ENCODE peak calls at places on chromosomes 12 and 14, in six cellular contexts. M, H, G, Z, C and F are unnamed samples.

GRCh38 chr14:52840916-52841315 is 49.5 kb upstream of the GNPNAT1 start:
- DNase-seq in Z (peak; percentile 95), C (no peak), H (no peak), M (no peak), G (no peak), F (no peak)

GRCh38 chr12:92649511-92650227 is 53.1 kb upstream of the PLEKHG7 start:
- DNase-seq in Z (peak; percentile 92), H (peak; percentile 75), C (peak; percentile 62), M (no peak), G (peak; percentile 89), F (peak; percentile 6)

GRCh38 chr12:108638141-108638823 is 4.6 kb upstream of the SELPLG start:
- DNase-seq in H (peak; percentile 30), M (peak; percentile 45), Z (no peak), C (peak; percentile 35), G (no peak), F (peak; percentile 39)

GRCh38 chr12:69908208-69908607 is 83.2 kb downstream of the MYRFL start:
- DNase-seq in G (no peak), H (peak; percentile 97), M (no peak), Z (peak; percentile 28), C (no peak), F (no peak)

GRCh38 chr14:85731198-85731597 is 201.3 kb downstream of the FLRT2 start:
- DNase-seq in C (no peak), M (no peak), Z (peak; percentile 64), G (peak; percentile 43), H (no peak), F (no peak)

GRCh38 chr14:39113685-39114072 is 444 bp upstream of the GEMIN2 start:
- DNase-seq in H (no peak), Z (no peak), G (no peak), C (no peak), M (no peak), F (no peak)

GRCh38 chr14:23548351-23549318 is 2.9 kb downstream of the ZFHX2 start:
- DNase-seq in H (no peak), Z (peak; percentile 61), G (peak; percentile 92), M (no peak), C (no peak), F (no peak)

GRCh38 chr12:38389581-38389980 is 73.0 kb downstream of the ALG10B start:
- DNase-seq in H (no peak), M (no peak), G (no peak), Z (no peak), C (no peak), F (no peak)

GRCh38 chr12:3202734-3203446 is 125.7 kb downstream of the TSPAN9 start:
- DNase-seq in G (peak; percentile 62), Z (peak; percentile 61), C (peak; percentile 33), M (peak; percentile 78), H (peak; percentile 58), F (no peak)

GRCh38 chr14:84894254-84894653 is 635.7 kb upstream of the FLRT2 start:
- DNase-seq in H (no peak), C (no peak), G (no peak), M (no peak), Z (no peak), F (no peak)

GRCh38 chr12:117013726-117014125 is 85.5 kb downstream of the TESC start:
- DNase-seq in Z (peak; percentile 52), G (no peak), H (peak; percentile 80), C (no peak), M (no peak), F (no peak)

GRCh38 chr12:6333566-6333965 is 8.3 kb downstream of the TNFRSF1A start:
- DNase-seq in G (no peak), H (no peak), M (no peak), Z (peak; percentile 95), C (no peak), F (no peak)

GRCh38 chr12:14952295-14952995 is 9.0 kb downstream of the ARHGDIB start:
- DNase-seq in C (peak; percentile 57), M (no peak), H (peak; percentile 97), G (peak; percentile 27), Z (peak; percentile 98), F (no peak)

GRCh38 chr14:70576891-70577290 is 23.6 kb downstream of the MED6 start:
- DNase-seq in C (no peak), Z (no peak), M (no peak), H (no peak), G (no peak), F (no peak)

GRCh38 chr12:7376196-7376595 is 67.8 kb downstream of the CD163L1 start:
- DNase-seq in M (no peak), H (peak; percentile 40), G (no peak), Z (peak; percentile 61), C (no peak), F (no peak)

GRCh38 chr12:97482153-97482693 is 19.6 kb downstream of the RMST start:
- DNase-seq in H (no peak), C (no peak), M (no peak), G (no peak), Z (no peak), F (no peak)

GRCh38 chr14:100781952-100782351 is 44.0 kb upstream of the MEG3 start:
- DNase-seq in M (no peak), C (no peak), H (no peak), Z (no peak), G (no peak), F (no peak)

GRCh38 chr12:125092872-125093680 is 27.8 kb downstream of the AACS start:
- DNase-seq in G (no peak), C (no peak), Z (peak; percentile 78), H (no peak), M (peak; percentile 42), F (peak; percentile 52)

GRCh38 chr12:108683906-108684556 is 47.3 kb downstream of the CORO1C start:
- DNase-seq in M (no peak), C (no peak), Z (peak; percentile 27), H (no peak), G (no peak), F (no peak)

GRCh38 chr12:98514984-98515367 is 414 bp upstream of the TMPO start:
- DNase-seq in C (no peak), H (no peak), G (no peak), Z (no peak), M (no peak), F (no peak)

GRCh38 chr14:91367173-91368171 is 50.1 kb downstream of the CCDC88C start:
- DNase-seq in Z (no peak), G (peak; percentile 64), M (no peak), C (peak; percentile 80), H (peak; percentile 40), F (no peak)

GRCh38 chr14:58151264-58151700 is 731 bp downstream of the ARMH4 start:
- DNase-seq in G (peak; percentile 58), Z (no peak), H (peak; percentile 38), C (no peak), M (no peak), F (no peak)

GRCh38 chr12:28563286-28563685 is 373.0 kb downstream of the CCDC91 start:
- DNase-seq in C (no peak), Z (peak; percentile 64), M (no peak), G (peak; percentile 12), H (peak; percentile 51), F (no peak)

GRCh38 chr12:93177208-93178153 is 200.2 kb upstream of the NUDT4 start:
- DNase-seq in G (no peak), Z (peak; percentile 5), H (peak; percentile 67), M (no peak), C (no peak), F (no peak)

GRCh38 chr12:46174919-46175318 is 93.9 kb downstream of the SLC38A1 start:
- DNase-seq in G (no peak), M (no peak), Z (no peak), H (no peak), C (no peak), F (no peak)

DNA sequence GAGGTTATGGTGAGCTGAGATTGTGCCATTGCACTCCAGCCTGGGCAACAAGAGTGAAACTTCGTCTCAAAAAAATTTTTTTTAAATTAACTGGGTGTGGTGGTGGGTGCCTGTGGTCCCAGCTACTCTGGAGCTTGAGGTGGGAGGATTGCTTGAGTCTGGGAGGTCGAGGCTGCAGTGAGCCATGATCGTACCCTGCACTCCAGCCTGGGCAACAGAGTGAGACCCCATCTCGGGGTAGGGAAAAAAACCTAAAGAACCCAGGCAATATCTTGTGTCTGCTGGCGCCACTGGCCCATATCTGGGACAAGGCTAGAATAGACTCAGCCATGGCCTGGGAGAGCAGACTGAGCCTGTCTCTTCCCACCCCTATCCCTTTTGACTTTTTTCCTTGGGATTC is 9.1 kb upstream of the GPRC5A start:
- DNase-seq in H (no peak), G (no peak), Z (no peak), C (no peak), M (no peak), F (no peak)
- H3K27ac ChIP-seq in H (peak overlapping the region; percentile 59), G (no peak overlapping the region), Z (no peak overlapping the region), C (no peak overlapping the region), M (no peak overlapping the region), F (no peak overlapping the region)

GRCh38 chr14:76781648-76782051 is 20.4 kb downstream of the VASH1 start:
- DNase-seq in Z (no peak), M (no peak), C (no peak), G (no peak), H (no peak), F (no peak)
- H3K27ac ChIP-seq in Z (no peak overlapping the region), M (peak overlapping the region; percentile 80), C (no peak overlapping the region), G (no peak overlapping the region), H (no peak overlapping the region), F (peak overlapping the region; percentile 81)

GRCh38 chr12:104722541-104723534 is 235.3 kb downstream of the SLC41A2 start:
- DNase-seq in H (peak; percentile 59), C (no peak), Z (no peak), G (peak; percentile 83), M (no peak), F (no peak)

GRCh38 chr12:104724992-104725585 is 233.0 kb downstream of the SLC41A2 start:
- DNase-seq in H (no peak), Z (no peak), G (no peak), C (no peak), M (no peak), F (no peak)

GRCh38 chr12:104725610-104726009 is 232.5 kb downstream of the SLC41A2 start:
- DNase-seq in G (no peak), Z (no peak), C (no peak), H (no peak), M (no peak), F (no peak)

GRCh38 chr12:104721944-104722343 is 236.1 kb downstream of the SLC41A2 start:
- DNase-seq in Z (no peak), M (no peak), G (no peak), C (no peak), H (no peak), F (no peak)

GRCh38 chr12:104723895-104724294 is 234.2 kb downstream of the SLC41A2 start:
- DNase-seq in G (no peak), C (no peak), M (no peak), H (no peak), Z (no peak), F (no peak)
- H3K27ac ChIP-seq in G (no peak overlapping the region), C (no peak overlapping the region), M (no peak overlapping the region), H (no peak overlapping the region), Z (no peak overlapping the region), F (no peak overlapping the region)

DNA sequence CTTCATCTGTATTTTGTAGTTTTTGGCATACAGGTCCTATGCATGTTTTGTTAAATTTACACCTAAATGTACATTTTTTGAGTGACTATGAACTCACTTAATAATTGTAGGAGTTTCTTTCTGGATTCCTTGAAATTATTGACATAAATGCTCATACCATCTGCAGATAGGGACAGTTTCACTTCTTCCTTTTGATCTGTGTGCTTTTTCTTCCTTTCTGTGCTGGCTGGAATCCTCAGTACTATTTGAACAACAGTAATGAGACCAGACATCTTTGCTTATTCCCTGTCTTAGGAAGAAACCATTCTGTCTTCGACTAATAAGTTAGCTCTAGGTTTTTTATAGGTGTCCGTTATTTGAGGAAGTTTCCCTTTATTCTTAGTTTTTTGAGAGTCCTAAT is 110.3 kb downstream of the ADGRD1 start:
- DNase-seq in Z (no peak), H (no peak), C (no peak), M (no peak), G (no peak), F (no peak)
- H3K27ac ChIP-seq in Z (no peak overlapping the region), H (no peak overlapping the region), C (no peak overlapping the region), M (no peak overlapping the region), G (no peak overlapping the region), F (no peak overlapping the region)